ENCODE peak calls at places on chromosomes 13 and 19, in six cellular contexts. Q, B, W, O, R and D are unnamed samples.
A peak's percentile ranks its signal among the peaks of the same experiment; 100 is the strongest.

GRCh38 chr19:29119582-29119981 is 93.4 kb downstream of the UQCRFS1 start:
- DNase-seq in W (no peak), O (no peak), R (no peak), Q (no peak), B (peak; percentile 48), D (no peak)

GRCh38 chr13:87669379-87669978 is 1.7 kb upstream of the SLITRK5 start:
- DNase-seq in O (peak; percentile 65), Q (no peak), R (no peak), W (no peak), B (no peak), D (no peak)

GRCh38 chr19:53086949-53087348 is 16.3 kb downstream of the ZNF160 start:
- DNase-seq in Q (no peak), R (peak; percentile 88), B (no peak), W (no peak), O (peak; percentile 31), D (no peak)

GRCh38 chr13:43804461-43805070 is 17.8 kb upstream of the ENOX1 start:
- DNase-seq in Q (no peak), W (no peak), B (no peak), R (peak; percentile 76), O (peak; percentile 72), D (no peak)

GRCh38 chr13:58994778-58995177 is 1169.0 kb downstream of the DIAPH3 start:
- DNase-seq in O (peak; percentile 8), Q (no peak), R (no peak), W (no peak), B (no peak), D (no peak)

GRCh38 chr13:71875823-71876222 is 8.8 kb upstream of the DACH1 start:
- DNase-seq in Q (no peak), B (no peak), W (no peak), R (no peak), O (no peak), D (no peak)

GRCh38 chr19:35123573-35123972 is 8.0 kb downstream of the FXYD3 start:
- DNase-seq in Q (peak; percentile 90), O (peak; percentile 74), B (no peak), R (no peak), W (peak; percentile 81), D (no peak)

GRCh38 chr13:51797664-51798488 is 6.1 kb downstream of the DHRS12 start:
- DNase-seq in R (peak; percentile 40), W (no peak), B (no peak), Q (peak; percentile 74), O (peak; percentile 91), D (no peak)

GRCh38 chr19:6219592-6220290 is 60.0 kb downstream of the MLLT1 start:
- DNase-seq in B (no peak), W (peak; percentile 71), O (no peak), Q (no peak), R (no peak), D (no peak)

GRCh38 chr13:52809310-52809769 is 39.1 kb downstream of the PCDH8 start:
- DNase-seq in B (no peak), O (peak; percentile 69), W (no peak), R (peak; percentile 68), Q (peak; percentile 28), D (no peak)

GRCh38 chr19:36423925-36424324 is 5.5 kb upstream of the ZFP82 start:
- DNase-seq in R (no peak), B (no peak), O (no peak), W (no peak), Q (no peak), D (no peak)

GRCh38 chr13:43730642-43731041 is 56.1 kb downstream of the ENOX1 start:
- DNase-seq in R (peak; percentile 36), Q (no peak), O (peak; percentile 78), B (no peak), W (no peak), D (no peak)

GRCh38 chr13:23965346-23965745 is 68.0 kb upstream of the C1QTNF9B start:
- DNase-seq in R (no peak), B (no peak), Q (no peak), O (no peak), W (no peak), D (no peak)

GRCh38 chr13:40520916-40521315 is 145.5 kb downstream of the FOXO1 start:
- DNase-seq in R (no peak), Q (no peak), W (no peak), B (no peak), O (no peak), D (no peak)

GRCh38 chr19:57282011-57282636 is 1.8 kb downstream of the ZNF460 start:
- DNase-seq in W (no peak), R (no peak), Q (no peak), O (peak; percentile 97), B (no peak), D (no peak)

GRCh38 chr19:58550362-58551122 is 4.4 kb downstream of the CHMP2A start:
- DNase-seq in W (no peak), O (no peak), B (no peak), Q (no peak), R (no peak), D (no peak)

GRCh38 chr19:13764821-13765394 is 586 bp downstream of the MRI1 start:
- DNase-seq in R (no peak), W (peak; percentile 89), B (no peak), Q (peak; percentile 43), O (no peak), D (no peak)

GRCh38 chr19:13766095-13766481 is 1.8 kb downstream of the MRI1 start:
- DNase-seq in O (no peak), R (no peak), B (no peak), Q (no peak), W (no peak), D (no peak)

GRCh38 chr19:13764101-13764807 is at the start of gene MRI1:
- DNase-seq in B (peak; percentile 88), W (peak; percentile 92), O (peak; percentile 67), R (no peak), Q (peak; percentile 82), D (peak; percentile 65)

GRCh38 chr19:13763300-13763699 is 1.0 kb upstream of the MRI1 start:
- DNase-seq in B (no peak), Q (no peak), R (no peak), O (no peak), W (no peak), D (no peak)

DNA sequence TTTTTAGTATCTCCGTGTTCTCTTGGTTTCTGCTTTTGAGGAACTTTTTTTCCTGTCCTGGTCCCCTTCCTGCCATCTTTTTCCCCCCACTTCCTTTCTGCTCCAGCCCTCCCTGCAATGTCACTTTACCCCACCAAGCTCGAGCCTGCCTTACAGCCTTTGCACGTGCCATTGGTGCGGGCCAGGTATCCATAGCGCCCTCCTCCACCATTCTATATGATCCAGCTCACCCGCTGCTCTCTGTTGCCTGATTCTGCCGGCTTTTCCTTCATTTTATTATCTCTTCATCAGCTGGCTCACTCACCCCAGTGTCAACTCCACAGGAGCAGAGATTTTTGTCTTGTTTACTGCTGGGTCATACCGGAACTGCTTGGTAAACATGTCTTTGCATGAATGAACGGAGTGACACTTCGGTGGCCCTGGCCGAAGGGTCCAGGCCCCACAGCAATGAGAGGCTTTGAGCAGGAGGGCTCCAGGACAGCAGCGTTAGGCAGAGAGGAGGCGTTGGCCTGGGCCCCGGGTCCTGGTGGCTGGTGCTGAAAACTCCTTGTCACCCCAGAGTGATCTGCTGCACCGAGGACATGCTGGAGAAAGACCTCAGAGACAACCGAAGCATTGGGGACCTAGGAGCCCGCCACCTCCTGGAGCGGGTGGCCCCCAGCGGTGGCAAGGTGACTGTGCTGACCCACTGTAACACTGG is 1.2 kb downstream of the MRI1 start:
- DNase-seq in W (no peak), O (no peak), R (no peak), Q (no peak), B (no peak), D (no peak)
- TF ChIP-seq CTCF in W (no peak), O (no peak), R (no peak), Q (no peak), B (no peak), D (no peak)

GRCh38 chr19:55062735-55063491 is at the start of gene RDH13:
- DNase-seq in B (peak; percentile 99), R (peak; percentile 96), O (peak; percentile 97), W (peak; percentile 96), Q (peak; percentile 97), D (peak; percentile 99)

GRCh38 chr19:55063492-55063843 is 520 bp upstream of the RDH13 start:
- DNase-seq in B (no peak), Q (no peak), W (no peak), R (no peak), O (no peak), D (no peak)

GRCh38 chr19:55053735-55054134 is 9.2 kb downstream of the RDH13 start:
- DNase-seq in W (no peak), B (no peak), R (no peak), Q (no peak), O (no peak), D (no peak)

GRCh38 chr19:55056827-55057226 is 6.1 kb downstream of the RDH13 start:
- DNase-seq in O (no peak), B (no peak), R (no peak), Q (no peak), W (no peak), D (no peak)

DNA sequence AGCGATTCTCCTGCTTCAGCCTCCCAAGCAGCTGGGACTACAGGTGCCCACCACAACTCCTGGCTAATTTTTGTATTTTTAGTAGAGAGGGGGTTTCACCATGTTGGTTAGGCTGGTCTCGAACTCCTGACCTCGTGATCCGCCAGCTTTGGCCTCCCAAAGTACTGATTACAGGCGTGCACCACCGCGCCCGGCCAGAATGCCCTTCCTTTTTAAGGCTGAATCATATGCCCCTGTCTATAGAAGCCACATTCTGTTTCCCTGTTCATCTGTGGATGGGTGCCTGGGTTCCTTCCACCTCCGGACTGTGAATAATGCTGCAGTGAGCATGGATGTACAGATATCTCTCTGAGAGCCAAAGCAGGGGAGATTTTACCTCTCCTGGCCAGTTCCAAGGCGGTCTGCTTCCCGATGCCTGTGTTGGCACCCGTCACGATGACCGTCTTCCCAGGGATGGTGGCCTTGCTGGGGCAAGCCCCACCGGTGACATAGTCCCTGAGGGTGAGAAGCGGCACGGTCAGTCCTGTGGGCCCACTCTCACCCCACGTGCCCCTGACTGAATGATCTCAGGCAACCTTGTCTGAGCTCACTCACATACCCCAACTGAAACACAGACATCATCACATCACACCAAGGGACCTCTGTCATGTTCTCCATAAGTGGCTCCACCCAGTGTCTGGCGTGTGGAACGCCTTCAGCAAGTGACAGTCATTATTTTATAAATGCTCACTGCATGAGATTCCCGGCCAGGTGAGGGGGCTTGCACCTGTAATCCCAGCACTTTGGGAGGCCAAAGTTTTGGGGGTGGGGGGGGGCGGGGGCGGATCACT is 4.0 kb downstream of the RDH13 start:
- DNase-seq in B (no peak), R (no peak), W (peak; percentile 47), O (no peak), Q (no peak), D (no peak)
- TF ChIP-seq CTCF in B (no peak), R (no peak), W (no peak), O (no peak), Q (no peak), D (no peak)

GRCh38 chr13:21837841-21838551 is 167.1 kb downstream of the FGF9 start:
- DNase-seq in R (no peak), Q (no peak), W (no peak), B (no peak), O (no peak), D (no peak)
- TF ChIP-seq CTCF in R (no peak), Q (no peak), W (no peak), B (no peak), O (no peak), D (no peak)

DNA sequence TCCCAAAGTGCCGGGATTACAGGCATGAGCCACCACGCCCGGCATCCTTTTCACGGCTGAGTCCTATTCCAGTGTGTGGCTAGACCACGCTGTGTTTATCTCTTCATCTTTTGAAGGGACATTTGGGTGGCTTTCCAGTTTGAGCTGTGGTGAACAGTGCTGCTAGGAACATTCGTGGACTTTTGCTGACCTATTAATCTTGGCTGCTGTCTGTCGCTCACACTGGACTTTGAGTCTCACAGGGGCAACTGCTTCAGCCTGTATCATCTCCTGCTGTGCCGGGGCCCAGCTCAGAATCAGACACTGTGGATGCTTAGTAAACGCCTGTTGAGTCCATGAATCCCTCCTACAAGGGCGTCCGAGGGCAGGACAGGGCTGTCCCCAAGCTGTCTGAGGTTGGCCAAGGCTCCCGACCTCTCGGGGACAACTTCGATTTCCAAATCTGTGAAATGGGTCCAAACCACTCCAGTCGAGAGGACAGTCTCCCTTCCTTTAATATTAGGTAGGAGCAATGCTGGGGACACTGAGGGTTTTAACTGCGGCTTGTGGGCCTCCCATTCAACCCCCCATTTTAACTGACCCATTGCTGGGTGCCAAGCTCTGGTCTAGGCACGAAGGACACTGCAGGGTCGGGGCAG is 48.4 kb downstream of the SMIM24 start:
- DNase-seq in O (no peak), B (no peak), R (no peak), W (no peak), Q (no peak), D (no peak)
- TF ChIP-seq CTCF in O (no peak), B (no peak), R (no peak), W (no peak), Q (no peak), D (no peak)